ENCODE peak calls at places on chromosomes 6 and 20, in four cellular contexts. M is HepG2, P is GM12878, U is K562. O is an unnamed sample.

GRCh38 chr6:139965393-139965792 is 590.9 kb upstream of the CITED2 start:
- DNase-seq in M (no peak), P (no peak), U (no peak), O (no peak)

GRCh38 chr20:61230-61629 is 26.2 kb upstream of the DEFB125 start:
- DNase-seq in M (no peak), P (no peak), U (no peak), O (no peak)

GRCh38 chr6:82909551-82909950 is 156.1 kb downstream of the UBE3D start:
- DNase-seq in M (no peak), P (no peak), U (no peak), O (no peak)

GRCh38 chr6:143741480-143741879 is 63.7 kb downstream of the PHACTR2 start:
- DNase-seq in M (no peak), P (no peak), U (no peak), O (no peak)

GRCh38 chr20:36482044-36482473 is 59.3 kb upstream of the MYL9 start:
- DNase-seq in M (no peak), P (no peak), U (no peak), O (no peak)

GRCh38 chr6:116410945-116411623 is 40.3 kb downstream of the DSE start:
- DNase-seq in M (no peak), P (no peak), U (no peak), O (no peak)

GRCh38 chr6:52087498-52087999 is at the start of gene PKHD1:
- DNase-seq in M (peak), P (no peak), U (peak), O (peak)

GRCh38 chr6:41734666-41735426 is 562 bp downstream of the TFEB start:
- DNase-seq in M (peak), P (no peak), U (peak), O (peak)

GRCh38 chr6:15509335-15509933 is 153.4 kb downstream of the DTNBP1 start:
- DNase-seq in M (no peak), P (no peak), U (peak), O (no peak)

GRCh38 chr20:3781153-3781910 is at the start of gene SPEF1:
- DNase-seq in M (peak), P (peak), U (peak), O (peak)

GRCh38 chr6:26521485-26522391 is 16.4 kb upstream of the HMGN4 start:
- DNase-seq in M (no peak), P (no peak), U (peak), O (peak)

GRCh38 chr6:141610741-141611140 is 522.0 kb upstream of the GJE1 start:
- DNase-seq in M (peak), P (no peak), U (no peak), O (peak)

GRCh38 chr20:46206025-46206424 is 87.9 kb downstream of the CD40 start:
- DNase-seq in M (no peak), P (peak), U (peak), O (no peak)

GRCh38 chr6:143335865-143336264 is 114.6 kb downstream of the ADAT2 start:
- DNase-seq in M (no peak), P (no peak), U (no peak), O (no peak)

GRCh38 chr20:33437141-33437911 is 6.2 kb downstream of the SNTA1 start:
- DNase-seq in M (no peak), P (no peak), U (no peak), O (no peak)

GRCh38 chr6:150527100-150527499 is 72.6 kb upstream of the PLEKHG1 start:
- DNase-seq in M (no peak), P (no peak), U (no peak), O (no peak)

DNA sequence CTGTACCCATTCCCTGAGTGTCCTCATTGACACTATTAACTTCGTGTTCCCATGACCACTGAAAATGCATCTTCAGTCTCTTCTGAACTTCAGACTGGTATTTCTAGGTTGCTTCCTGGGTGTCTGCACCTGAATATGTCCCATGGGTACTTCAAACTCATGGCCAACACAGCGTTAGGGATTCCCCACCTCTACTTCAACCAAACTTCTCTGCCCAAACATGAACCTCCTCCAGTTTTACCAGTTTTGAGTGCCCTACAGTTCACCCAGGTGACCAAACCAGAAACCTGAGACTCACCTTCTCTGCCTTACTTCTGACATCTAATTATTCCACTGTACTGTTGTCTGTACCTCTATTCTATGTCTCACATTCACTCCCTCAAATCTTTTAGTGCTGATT is 99.5 kb upstream of the SUPT3H start:
- DNase-seq in M (no peak), P (no peak), U (no peak), O (no peak)
- TF ChIP-seq MYC in M (no peak), P (no peak), U (no peak), O (no peak)

GRCh38 chr6:33840064-33840926 is 36.5 kb upstream of the MLN start:
- DNase-seq in M (peak), P (peak), U (peak), O (peak)
- TF ChIP-seq POLR2AphosphoS2 in M (no peak), P (no peak), U (no peak), O (no peak)

DNA sequence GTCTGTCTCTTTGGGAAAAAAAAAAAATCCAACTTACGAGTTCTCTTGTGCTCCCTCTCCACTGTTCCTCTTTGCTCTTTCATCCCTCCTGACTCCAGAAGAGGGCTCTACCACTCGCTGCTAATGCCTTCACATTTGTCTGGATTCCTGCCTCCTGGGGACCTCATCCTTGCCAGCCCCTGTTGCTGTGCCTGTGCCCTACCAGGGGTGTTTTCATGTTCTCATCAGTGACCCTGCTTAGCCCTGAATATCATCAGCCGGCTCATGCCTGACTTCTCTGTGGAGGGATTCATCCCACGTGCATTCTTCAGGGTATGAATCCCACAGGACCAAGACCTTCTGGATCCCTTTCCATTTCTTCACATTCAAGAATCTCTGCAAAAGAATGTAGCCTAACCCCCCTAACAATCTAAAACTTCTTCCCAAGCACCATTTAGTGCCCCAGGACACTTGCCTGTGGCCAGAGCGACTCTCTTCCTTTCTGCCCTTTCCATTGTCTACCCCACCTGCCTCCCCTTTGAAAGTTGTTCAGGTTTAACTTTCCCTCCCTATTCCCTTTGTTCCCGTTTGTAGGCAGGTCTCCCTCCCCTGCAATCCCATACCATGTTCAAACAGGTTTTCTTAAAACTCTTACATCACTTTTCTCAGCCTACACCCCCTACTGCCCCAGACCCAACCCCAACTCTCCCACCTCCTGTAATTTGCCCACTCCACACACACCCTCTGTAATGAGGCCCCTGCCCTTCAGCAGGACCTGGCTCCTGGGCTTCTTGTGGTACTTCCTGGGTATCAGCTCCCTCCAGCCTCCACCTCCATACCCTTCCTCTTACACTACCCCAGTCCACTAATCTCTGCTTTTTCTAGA is 50.2 kb downstream of the RREB1 start:
- DNase-seq in M (no peak), P (no peak), U (peak), O (no peak)
- H3K27ac ChIP-seq in M (peak), P (peak), U (peak), O (no peak)

GRCh38 chr6:31660224-31660997 is at the start of gene C6orf47:
- DNase-seq in M (peak), P (no peak), U (peak), O (peak)
- TF ChIP-seq MYC in M (peak), P (no peak), U (peak), O (no peak)

DNA sequence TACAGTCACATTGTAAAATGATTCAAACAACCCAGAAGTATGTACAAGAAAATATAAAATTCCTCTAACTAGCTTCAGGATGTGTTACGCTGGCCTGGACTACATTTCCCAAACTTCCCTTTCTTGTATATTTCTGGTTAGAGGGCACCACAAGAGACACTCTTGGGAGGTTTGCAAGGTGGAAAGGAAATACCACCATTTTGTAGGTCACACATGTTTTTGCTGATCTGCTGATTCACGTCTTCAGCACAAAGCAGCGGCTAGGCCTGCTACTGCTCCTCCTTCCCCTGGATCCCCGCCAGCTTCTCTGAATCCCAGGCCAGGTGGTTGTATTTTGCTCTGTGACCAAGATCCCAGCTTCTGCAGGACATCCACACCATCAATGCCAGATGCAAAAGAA is 104.2 kb downstream of the AGPAT4 start:
- DNase-seq in M (no peak), P (no peak), U (peak), O (no peak)
- TF ChIP-seq POLR2AphosphoS2 in M (no peak), P (no peak), U (no peak), O (no peak)

DNA sequence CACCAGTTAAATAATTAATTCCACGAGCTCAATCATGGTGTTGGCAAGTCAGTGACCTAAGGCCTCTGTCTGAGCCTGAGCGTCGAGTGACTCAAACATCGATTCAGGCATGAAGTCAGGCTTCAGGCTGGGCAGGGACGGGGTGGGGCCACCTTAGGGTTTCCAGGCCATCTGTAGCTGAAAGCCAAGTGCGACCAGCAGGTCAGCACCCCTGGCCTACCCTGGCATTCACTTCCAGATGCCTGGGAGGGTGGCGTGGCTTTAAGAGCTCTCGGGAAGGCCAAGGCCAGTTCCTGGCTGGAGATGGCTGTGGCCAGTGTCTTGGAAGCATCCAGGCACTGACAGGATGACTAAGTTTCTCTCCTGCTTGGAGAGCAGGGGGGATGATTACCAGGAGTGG is 113.4 kb downstream of the DACT2 start:
- DNase-seq in M (no peak), P (no peak), U (no peak), O (no peak)
- H3K27ac ChIP-seq in M (no peak), P (no peak), U (no peak), O (no peak)

GRCh38 chr6:72916906-72917305 is 295.0 kb downstream of the KCNQ5 start:
- DNase-seq in M (no peak), P (no peak), U (no peak), O (no peak)

GRCh38 chr6:72916298-72916697 is 294.4 kb downstream of the KCNQ5 start:
- DNase-seq in M (no peak), P (no peak), U (no peak), O (no peak)

GRCh38 chr6:72911463-72912153 is 289.7 kb downstream of the KCNQ5 start:
- DNase-seq in M (no peak), P (no peak), U (no peak), O (no peak)

GRCh38 chr6:72913797-72914196 is 291.9 kb downstream of the KCNQ5 start:
- DNase-seq in M (no peak), P (no peak), U (peak), O (no peak)
- TF ChIP-seq MYC in M (no peak), P (no peak), U (no peak), O (no peak)

DNA sequence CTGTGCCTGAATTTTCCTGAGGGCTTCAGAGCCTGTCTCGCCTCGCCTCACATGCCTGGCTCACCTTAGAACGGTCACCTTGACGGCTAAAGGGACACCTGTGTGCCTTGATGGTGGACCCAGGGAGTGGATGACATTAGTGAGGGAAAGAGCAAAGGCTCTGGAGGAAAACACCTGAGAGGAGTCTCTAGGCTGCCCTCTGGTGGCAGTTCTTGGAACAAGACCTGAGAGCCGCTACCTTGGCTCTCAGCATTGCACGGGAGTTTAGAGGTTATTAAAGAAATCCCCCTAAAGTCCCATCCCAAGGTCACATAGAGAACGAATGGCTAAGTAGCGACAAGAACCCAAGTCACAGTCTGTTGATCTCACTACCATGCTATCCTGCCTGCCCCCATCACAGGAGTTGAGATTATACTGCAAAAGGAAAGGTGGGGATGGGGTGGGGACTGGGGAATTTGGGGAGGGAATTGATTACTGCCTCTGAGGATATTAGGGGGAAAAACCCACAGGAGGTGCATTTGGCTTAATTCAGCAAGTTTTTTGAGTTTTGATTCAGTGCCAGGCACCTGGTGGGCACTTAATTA is 7.9 kb upstream of the CDSN start:
- DNase-seq in M (peak), P (peak), U (peak), O (peak)
- TF ChIP-seq POLR2AphosphoS2 in M (no peak), P (no peak), U (no peak), O (no peak)

GRCh38 chr6:43609402-43609801 is 19.7 kb downstream of the GTPBP2 start:
- DNase-seq in M (no peak), P (no peak), U (no peak), O (no peak)
- H3K27ac ChIP-seq in M (no peak), P (no peak), U (no peak), O (no peak)

O was measured in A549.